ENCODE peak calls at places on chromosomes 7 and 10, in ten cellular contexts. J is stomach, A is K562, L is transverse colon, G is H1, S is HepG2, B is GM12878, O is upper lobe of left lung, W is suprapubic skin, C is esophagus muscularis mucosa. E is an unnamed sample.
A peak's percentile ranks its signal among the peaks of the same experiment; 100 is the strongest.

GRCh38 chr7:130490888-130491771 is 755 bp upstream of the MEST start:
- DNase-seq in O (peak; percentile 91), C (peak; percentile 57), W (no peak), S (no peak), A (no peak), G (peak; percentile 86), B (no peak), L (peak; percentile 37), J (peak; percentile 30), E (peak; percentile 78)

GRCh38 chr7:18352339-18353255 is 143.0 kb upstream of the HDAC9 start:
- DNase-seq in O (no peak), J (peak; percentile 47), A (peak; percentile 37), S (peak; percentile 5), B (no peak), L (peak; percentile 53), C (no peak), G (peak; percentile 54), W (no peak), E (no peak)

GRCh38 chr10:5788969-5789368 is 24.3 kb downstream of the GDI2 start:
- DNase-seq in G (no peak), J (no peak), S (no peak), L (no peak), W (no peak), B (no peak), O (no peak), A (no peak), C (no peak), E (no peak)

GRCh38 chr7:143988986-143989745 is 11.0 kb upstream of the OR6B1 start:
- DNase-seq in L (no peak), A (peak; percentile 79), B (no peak), O (no peak), J (no peak), W (no peak), S (no peak), C (no peak), G (no peak), E (no peak)

GRCh38 chr10:72014785-72015480 is 50.7 kb downstream of the CHST3 start:
- DNase-seq in G (no peak), S (no peak), O (peak; percentile 54), B (no peak), L (no peak), C (no peak), W (no peak), J (no peak), A (no peak), E (no peak)

GRCh38 chr10:126685756-126686155 is 15.3 kb upstream of the C10orf90 start:
- DNase-seq in W (no peak), G (no peak), B (no peak), A (no peak), O (peak; percentile 9), C (no peak), J (no peak), L (no peak), S (no peak), E (no peak)

GRCh38 chr7:756928-757560 is 30.0 kb upstream of the PRKAR1B start:
- DNase-seq in O (peak; percentile 75), S (no peak), W (no peak), A (no peak), G (no peak), L (no peak), B (no peak), C (no peak), J (no peak), E (peak; percentile 44)

GRCh38 chr7:101882595-101883564 is 65.5 kb downstream of the CUX1 start:
- DNase-seq in L (peak; percentile 85), O (no peak), J (peak; percentile 88), S (peak; percentile 99), B (no peak), C (peak; percentile 95), A (peak; percentile 96), W (peak; percentile 84), G (no peak), E (peak; percentile 97)

GRCh38 chr10:101226888-101227736 is 2.2 kb downstream of the LBX1 start:
- DNase-seq in B (no peak), O (peak; percentile 86), S (no peak), J (no peak), G (no peak), W (no peak), C (no peak), A (no peak), L (no peak), E (no peak)

GRCh38 chr10:37856881-37857286 is 526 bp downstream of the ZNF248 start:
- DNase-seq in L (peak; percentile 31), W (no peak), B (no peak), O (no peak), C (no peak), G (no peak), A (peak; percentile 76), J (peak; percentile 27), S (no peak), E (peak; percentile 71)

GRCh38 chr7:106102387-106102966 is 9.6 kb downstream of the SYPL1 start:
- DNase-seq in W (no peak), C (no peak), O (no peak), L (no peak), J (no peak), G (no peak), B (no peak), A (peak; percentile 76), S (no peak), E (no peak)

GRCh38 chr7:150631866-150632864 is at the start of gene GIMAP6:
- DNase-seq in O (no peak), W (no peak), A (no peak), C (no peak), G (no peak), J (no peak), L (peak; percentile 25), S (no peak), B (peak; percentile 51), E (no peak)

GRCh38 chr10:61964949-61965693 is 63.6 kb downstream of the ARID5B start:
- DNase-seq in S (peak; percentile 93), B (no peak), O (no peak), A (no peak), L (no peak), W (no peak), C (no peak), G (no peak), J (no peak), E (no peak)

GRCh38 chr10:103881420-103882284 is 26.3 kb upstream of the SH3PXD2A start:
- DNase-seq in B (no peak), C (no peak), O (no peak), A (no peak), J (no peak), L (no peak), S (no peak), G (no peak), W (no peak), E (no peak)

DNA sequence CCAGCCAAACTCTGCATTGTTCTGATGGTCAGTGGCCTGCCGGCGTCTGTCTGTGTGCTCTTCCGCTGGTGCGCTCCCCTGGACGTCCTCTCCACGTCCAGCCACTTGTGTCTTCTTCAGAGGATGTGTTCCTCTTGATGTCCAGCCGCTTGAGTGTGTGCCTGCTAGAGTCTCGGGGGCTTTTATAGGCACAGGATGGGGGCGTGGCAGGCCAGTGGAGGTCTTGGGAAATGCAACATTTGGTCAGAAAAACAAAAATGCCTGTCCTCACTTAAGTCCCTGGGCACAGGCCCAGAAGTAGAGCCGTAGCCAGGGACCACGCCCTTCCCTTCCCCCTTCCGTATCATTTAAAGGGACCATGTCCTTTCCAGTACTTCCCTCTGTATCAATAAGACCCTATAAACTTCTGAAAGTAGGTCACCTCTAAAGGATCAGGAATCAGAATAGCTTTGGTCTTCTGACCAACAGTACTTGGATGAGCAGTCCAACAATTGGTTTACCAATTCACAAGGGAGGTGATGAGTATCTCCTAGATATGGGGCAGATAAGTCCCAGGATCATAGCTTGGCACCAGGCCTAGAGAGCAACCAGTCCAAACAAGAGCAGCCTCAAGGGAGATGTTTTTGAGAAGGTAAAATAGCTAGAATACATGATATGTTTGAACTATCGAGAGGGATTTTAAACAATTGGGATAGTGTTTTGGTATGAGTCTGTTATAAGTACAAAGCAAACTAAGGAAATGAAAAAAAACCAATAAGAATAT is 32.2 kb upstream of the PNLIPRP3 start:
- DNase-seq in A (no peak), G (no peak), S (no peak), C (no peak), J (no peak), W (no peak), O (no peak), L (no peak), B (no peak), E (no peak)
- TF ChIP-seq POLR2A in A (no peak), G (no peak), S (no peak), C (no peak), J (no peak), W (no peak), O (no peak), L (no peak), B (no peak), E (no peak)

GRCh38 chr7:44802418-44803025 is 6.0 kb downstream of the PPIA start:
- DNase-seq in O (no peak), G (no peak), B (no peak), S (no peak), C (no peak), A (no peak), W (no peak), L (no peak), J (no peak), E (no peak)
- TF ChIP-seq POLR2AphosphoS5 in O (no peak), G (peak; percentile 26), B (peak; percentile 59), S (peak; percentile 75), C (no peak), A (peak; percentile 52), W (no peak), L (no peak), J (no peak), E (no peak)

GRCh38 chr10:128934492-128934891 is 532.5 kb upstream of the MGMT start:
- DNase-seq in O (no peak), C (no peak), G (no peak), W (no peak), B (no peak), S (no peak), L (no peak), A (no peak), J (no peak), E (no peak)
- TF ChIP-seq EP300 in O (no peak), C (no peak), G (no peak), W (no peak), B (no peak), S (no peak), L (no peak), A (no peak), J (no peak), E (no peak)

GRCh38 chr10:3137958-3138726 is 34.4 kb downstream of the PITRM1 start:
- DNase-seq in G (no peak), A (no peak), L (no peak), J (no peak), O (peak; percentile 72), C (no peak), W (no peak), B (no peak), S (no peak), E (peak; percentile 63)
- TF ChIP-seq POLR2A in G (no peak), A (no peak), L (no peak), J (no peak), O (no peak), C (no peak), W (no peak), B (peak; percentile 41), S (no peak), E (no peak)

GRCh38 chr7:44277391-44277790 is 48.0 kb downstream of the CAMK2B start:
- DNase-seq in O (peak; percentile 47), J (no peak), S (no peak), G (no peak), B (no peak), C (no peak), A (no peak), L (no peak), W (peak; percentile 66), E (peak; percentile 30)
- TF ChIP-seq POLR2AphosphoS5 in O (no peak), J (no peak), S (no peak), G (no peak), B (no peak), C (no peak), A (no peak), L (no peak), W (no peak), E (no peak)

GRCh38 chr7:6385909-6386560 is 61.7 kb downstream of the DAGLB start:
- DNase-seq in O (no peak), C (no peak), A (no peak), S (no peak), W (no peak), G (no peak), L (no peak), J (no peak), B (no peak), E (no peak)
- TF ChIP-seq EP300 in O (no peak), C (no peak), A (no peak), S (no peak), W (no peak), G (no peak), L (no peak), J (no peak), B (no peak), E (no peak)

E was measured in sigmoid colon.